ENCODE peak calls at places on chromosomes 13 and 19, in ten cellular contexts. One of them, this sample, is unnamed.

GRCh38 chr13:94549241-94550029 is 46.5 kb downstream of the TGDS start:
- DNase-seq in heart left ventricle: peak; percentile 89
- DNase-seq in cardiac muscle cell: peak; percentile 93
- DNase-seq in left ventricle myocardium inferior: peak; percentile 91
- DNase-seq in IMR-90: peak; percentile 96
- DNase-seq in endodermal cell: peak; percentile 96
- DNase-seq in heart right ventricle: peak; percentile 91
- DNase-seq in fibroblast of lung: peak; percentile 98
- DNase-seq in kidney: peak; percentile 97
- DNase-seq in CD4-positive, CD25-positive, alpha-beta regulatory T cell: peak; percentile 81
- DNase-seq in this sample: peak; percentile 95

GRCh38 chr19:53606031-53606430 is 25.8 kb upstream of the DPRX start:
- DNase-seq in endodermal cell: no peak
- DNase-seq in heart right ventricle: no peak
- DNase-seq in left ventricle myocardium inferior: no peak
- DNase-seq in IMR-90: no peak
- DNase-seq in CD4-positive, CD25-positive, alpha-beta regulatory T cell: no peak
- DNase-seq in kidney: no peak
- DNase-seq in cardiac muscle cell: no peak
- DNase-seq in heart left ventricle: no peak
- DNase-seq in fibroblast of lung: no peak
- DNase-seq in this sample: no peak

GRCh38 chr13:77952737-77953136 is 34.1 kb upstream of the EDNRB start:
- DNase-seq in kidney: no peak
- DNase-seq in cardiac muscle cell: no peak
- DNase-seq in heart right ventricle: no peak
- DNase-seq in CD4-positive, CD25-positive, alpha-beta regulatory T cell: no peak
- DNase-seq in fibroblast of lung: no peak
- DNase-seq in IMR-90: no peak
- DNase-seq in endodermal cell: no peak
- DNase-seq in left ventricle myocardium inferior: no peak
- DNase-seq in heart left ventricle: no peak
- DNase-seq in this sample: no peak

GRCh38 chr13:90447735-90448103 is 899.8 kb upstream of the MIR17HG start:
- DNase-seq in CD4-positive, CD25-positive, alpha-beta regulatory T cell: no peak
- DNase-seq in left ventricle myocardium inferior: no peak
- DNase-seq in cardiac muscle cell: no peak
- DNase-seq in endodermal cell: no peak
- DNase-seq in heart left ventricle: no peak
- DNase-seq in heart right ventricle: no peak
- DNase-seq in fibroblast of lung: peak; percentile 10
- DNase-seq in kidney: no peak
- DNase-seq in IMR-90: peak; percentile 63
- DNase-seq in this sample: no peak

GRCh38 chr13:37667631-37668161 is 69.1 kb upstream of the POSTN start:
- DNase-seq in kidney: no peak
- DNase-seq in left ventricle myocardium inferior: no peak
- DNase-seq in endodermal cell: no peak
- DNase-seq in IMR-90: no peak
- DNase-seq in cardiac muscle cell: no peak
- DNase-seq in heart right ventricle: no peak
- DNase-seq in heart left ventricle: no peak
- DNase-seq in CD4-positive, CD25-positive, alpha-beta regulatory T cell: no peak
- DNase-seq in fibroblast of lung: no peak
- DNase-seq in this sample: no peak

GRCh38 chr13:112588490-112589297 is 741 bp upstream of the TUBGCP3 start:
- DNase-seq in left ventricle myocardium inferior: no peak
- DNase-seq in cardiac muscle cell: no peak
- DNase-seq in endodermal cell: no peak
- DNase-seq in heart right ventricle: no peak
- DNase-seq in IMR-90: no peak
- DNase-seq in fibroblast of lung: peak; percentile 21
- DNase-seq in heart left ventricle: no peak
- DNase-seq in kidney: no peak
- DNase-seq in CD4-positive, CD25-positive, alpha-beta regulatory T cell: no peak
- DNase-seq in this sample: no peak

GRCh38 chr13:28655566-28655965 is 3.4 kb upstream of the POMP start:
- DNase-seq in heart right ventricle: no peak
- DNase-seq in endodermal cell: no peak
- DNase-seq in IMR-90: peak; percentile 80
- DNase-seq in heart left ventricle: no peak
- DNase-seq in kidney: no peak
- DNase-seq in fibroblast of lung: peak; percentile 56
- DNase-seq in cardiac muscle cell: no peak
- DNase-seq in left ventricle myocardium inferior: no peak
- DNase-seq in CD4-positive, CD25-positive, alpha-beta regulatory T cell: no peak
- DNase-seq in this sample: no peak

GRCh38 chr13:30346159-30346788 is 38.9 kb upstream of the KATNAL1 start:
- DNase-seq in IMR-90: no peak
- DNase-seq in kidney: no peak
- DNase-seq in endodermal cell: no peak
- DNase-seq in heart right ventricle: no peak
- DNase-seq in cardiac muscle cell: no peak
- DNase-seq in heart left ventricle: no peak
- DNase-seq in fibroblast of lung: no peak
- DNase-seq in CD4-positive, CD25-positive, alpha-beta regulatory T cell: peak; percentile 25
- DNase-seq in left ventricle myocardium inferior: no peak
- DNase-seq in this sample: no peak

GRCh38 chr19:15297416-15298224 is 34.7 kb downstream of the BRD4 start:
- DNase-seq in endodermal cell: no peak
- DNase-seq in CD4-positive, CD25-positive, alpha-beta regulatory T cell: no peak
- DNase-seq in left ventricle myocardium inferior: no peak
- DNase-seq in heart left ventricle: no peak
- DNase-seq in IMR-90: peak; percentile 83
- DNase-seq in cardiac muscle cell: no peak
- DNase-seq in kidney: no peak
- DNase-seq in fibroblast of lung: peak; percentile 86
- DNase-seq in heart right ventricle: no peak
- DNase-seq in this sample: no peak

GRCh38 chr13:48502601-48503319 is 30.1 kb downstream of the RCBTB2 start:
- DNase-seq in CD4-positive, CD25-positive, alpha-beta regulatory T cell: no peak
- DNase-seq in endodermal cell: no peak
- DNase-seq in fibroblast of lung: no peak
- DNase-seq in heart left ventricle: no peak
- DNase-seq in IMR-90: no peak
- DNase-seq in cardiac muscle cell: no peak
- DNase-seq in heart right ventricle: no peak
- DNase-seq in kidney: no peak
- DNase-seq in left ventricle myocardium inferior: no peak
- DNase-seq in this sample: no peak
- H3K4me1 ChIP-seq in CD4-positive, CD25-positive, alpha-beta regulatory T cell: peaks cover 37% of the 10 kb centered on the region
- H3K4me1 ChIP-seq in endodermal cell: no peaks in the 10 kb centered on the region
- H3K4me1 ChIP-seq in fibroblast of lung: peaks cover 7% of the 10 kb centered on the region
- H3K4me1 ChIP-seq in heart left ventricle: peaks cover 32% of the 10 kb centered on the region
- H3K4me1 ChIP-seq in IMR-90: peaks cover 12% of the 10 kb centered on the region
- H3K4me1 ChIP-seq in cardiac muscle cell: no peaks in the 10 kb centered on the region
- H3K4me1 ChIP-seq in heart right ventricle: peaks cover 22% of the 10 kb centered on the region
- H3K4me1 ChIP-seq in kidney: no peaks in the 10 kb centered on the region
- H3K4me1 ChIP-seq in left ventricle myocardium inferior: peaks cover 24% of the 10 kb centered on the region
- H3K4me1 ChIP-seq in this sample: no peaks in the 10 kb centered on the region

DNA sequence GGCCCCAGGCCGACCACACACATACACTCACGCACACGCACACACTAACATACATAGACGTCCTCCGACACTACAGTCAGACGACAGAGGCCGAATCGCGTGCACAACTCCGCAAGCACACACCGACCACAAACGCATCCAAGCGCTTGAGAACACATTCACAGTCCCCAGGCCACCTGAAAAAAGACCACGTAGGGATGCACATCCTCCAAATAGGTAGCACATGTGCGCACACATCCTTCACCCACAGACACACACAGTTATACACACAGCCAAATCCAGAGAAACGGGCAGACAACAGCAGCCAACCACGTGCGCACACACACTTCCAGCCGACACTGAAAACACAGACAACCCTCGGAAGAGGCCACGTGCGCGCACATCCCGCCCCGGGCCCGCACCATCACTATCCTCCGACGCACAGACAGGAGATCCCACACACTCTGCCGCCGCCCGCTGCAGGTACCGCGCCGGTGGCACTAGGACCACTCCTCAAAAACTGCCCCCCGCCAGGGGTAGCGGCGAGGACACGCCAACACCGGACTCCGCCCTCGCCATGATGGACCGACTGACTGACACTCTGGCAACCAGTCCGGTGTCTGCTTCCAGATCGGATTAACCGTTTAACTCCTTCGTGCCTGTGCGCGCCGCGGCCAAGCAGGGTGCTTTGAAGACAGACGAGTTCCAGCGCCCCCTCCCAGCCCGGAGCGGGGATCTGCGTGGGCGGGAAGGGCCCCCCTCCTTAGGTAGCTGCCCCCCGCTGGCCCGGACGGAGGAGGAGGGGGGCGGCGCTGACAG is 493 bp upstream of the PDE4A start:
- DNase-seq in endodermal cell: peak; percentile 98
- DNase-seq in heart left ventricle: no peak
- DNase-seq in IMR-90: peak; percentile 61
- DNase-seq in fibroblast of lung: peak; percentile 50
- DNase-seq in kidney: peak; percentile 77
- DNase-seq in cardiac muscle cell: peak; percentile 72
- DNase-seq in CD4-positive, CD25-positive, alpha-beta regulatory T cell: no peak
- DNase-seq in heart right ventricle: no peak
- DNase-seq in left ventricle myocardium inferior: no peak
- DNase-seq in this sample: peak; percentile 30
- H3K4me1 ChIP-seq in endodermal cell: peaks cover 3% of the 10 kb centered on the region
- H3K4me1 ChIP-seq in heart left ventricle: peaks cover 36% of the 10 kb centered on the region
- H3K4me1 ChIP-seq in IMR-90: peaks cover 15% of the 10 kb centered on the region
- H3K4me1 ChIP-seq in fibroblast of lung: peaks cover 19% of the 10 kb centered on the region
- H3K4me1 ChIP-seq in kidney: peaks cover 23% of the 10 kb centered on the region
- H3K4me1 ChIP-seq in cardiac muscle cell: peaks cover 15% of the 10 kb centered on the region
- H3K4me1 ChIP-seq in CD4-positive, CD25-positive, alpha-beta regulatory T cell: peaks cover 67% of the 10 kb centered on the region
- H3K4me1 ChIP-seq in heart right ventricle: peaks cover 50% of the 10 kb centered on the region
- H3K4me1 ChIP-seq in left ventricle myocardium inferior: peaks cover 57% of the 10 kb centered on the region
- H3K4me1 ChIP-seq in this sample: peaks cover 10% of the 10 kb centered on the region

GRCh38 chr19:4693078-4693350 is 22.9 kb upstream of the MYDGF start:
- DNase-seq in fibroblast of lung: no peak
- DNase-seq in IMR-90: no peak
- DNase-seq in heart left ventricle: no peak
- DNase-seq in heart right ventricle: no peak
- DNase-seq in CD4-positive, CD25-positive, alpha-beta regulatory T cell: no peak
- DNase-seq in endodermal cell: no peak
- DNase-seq in cardiac muscle cell: no peak
- DNase-seq in kidney: no peak
- DNase-seq in left ventricle myocardium inferior: no peak
- DNase-seq in this sample: no peak

GRCh38 chr19:4691383-4691782 is 21.2 kb upstream of the MYDGF start:
- DNase-seq in left ventricle myocardium inferior: peak; percentile 50
- DNase-seq in endodermal cell: no peak
- DNase-seq in cardiac muscle cell: no peak
- DNase-seq in IMR-90: no peak
- DNase-seq in heart right ventricle: no peak
- DNase-seq in heart left ventricle: no peak
- DNase-seq in CD4-positive, CD25-positive, alpha-beta regulatory T cell: no peak
- DNase-seq in kidney: no peak
- DNase-seq in fibroblast of lung: no peak
- DNase-seq in this sample: no peak

GRCh38 chr19:4693471-4694121 is 23.5 kb upstream of the MYDGF start:
- DNase-seq in fibroblast of lung: no peak
- DNase-seq in cardiac muscle cell: no peak
- DNase-seq in heart right ventricle: no peak
- DNase-seq in CD4-positive, CD25-positive, alpha-beta regulatory T cell: no peak
- DNase-seq in endodermal cell: no peak
- DNase-seq in IMR-90: no peak
- DNase-seq in heart left ventricle: no peak
- DNase-seq in left ventricle myocardium inferior: no peak
- DNase-seq in kidney: no peak
- DNase-seq in this sample: no peak

GRCh38 chr19:4694211-4694987 is 24.3 kb upstream of the MYDGF start:
- DNase-seq in kidney: no peak
- DNase-seq in IMR-90: peak; percentile 94
- DNase-seq in left ventricle myocardium inferior: peak; percentile 62
- DNase-seq in fibroblast of lung: peak; percentile 98
- DNase-seq in endodermal cell: no peak
- DNase-seq in heart left ventricle: no peak
- DNase-seq in heart right ventricle: peak; percentile 66
- DNase-seq in cardiac muscle cell: no peak
- DNase-seq in CD4-positive, CD25-positive, alpha-beta regulatory T cell: no peak
- DNase-seq in this sample: no peak

DNA sequence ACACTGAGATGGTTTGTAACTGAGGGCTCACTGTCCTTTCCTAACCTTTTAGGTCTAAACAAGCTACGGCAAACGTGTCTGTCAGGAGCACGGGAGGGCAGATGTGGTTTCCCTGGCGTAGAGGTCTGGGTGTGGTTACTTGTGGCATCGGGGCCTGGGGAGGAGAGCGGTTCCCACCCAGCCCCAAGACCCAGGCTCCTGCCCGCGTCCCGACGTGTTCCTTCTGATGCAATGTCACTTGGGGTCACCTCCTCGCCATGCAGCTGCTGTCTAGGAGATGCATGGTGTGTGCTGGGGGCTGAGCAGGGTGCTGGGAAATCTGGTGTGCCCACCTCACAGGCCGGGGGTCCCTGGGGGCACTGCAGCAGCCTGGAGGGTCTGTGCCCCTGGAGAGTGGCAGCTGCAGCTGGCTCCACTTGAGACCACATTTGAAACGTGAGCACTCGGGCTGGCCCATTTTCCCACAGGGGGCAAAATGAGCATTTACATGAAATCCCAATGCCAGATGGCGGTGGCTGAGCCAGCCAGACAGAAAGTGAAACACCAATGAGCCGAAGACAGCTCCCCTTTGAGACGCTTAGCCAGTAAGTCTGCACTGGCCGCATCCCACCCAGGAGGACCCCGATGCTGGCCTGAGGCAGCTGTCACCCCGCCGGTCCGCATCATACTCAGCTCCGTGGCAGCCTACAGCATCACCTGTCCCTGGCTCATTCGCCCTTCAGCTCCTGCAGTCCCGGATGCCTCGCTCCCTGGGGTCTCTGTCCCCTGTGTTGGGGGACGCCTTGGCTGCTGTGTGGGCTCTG is 22.3 kb upstream of the MYDGF start:
- DNase-seq in cardiac muscle cell: no peak
- DNase-seq in heart left ventricle: no peak
- DNase-seq in heart right ventricle: no peak
- DNase-seq in CD4-positive, CD25-positive, alpha-beta regulatory T cell: no peak
- DNase-seq in fibroblast of lung: no peak
- DNase-seq in endodermal cell: no peak
- DNase-seq in left ventricle myocardium inferior: no peak
- DNase-seq in IMR-90: no peak
- DNase-seq in kidney: peak; percentile 77
- DNase-seq in this sample: no peak
- H3K4me1 ChIP-seq in cardiac muscle cell: no peaks in the 10 kb centered on the region
- H3K4me1 ChIP-seq in heart left ventricle: no peaks in the 10 kb centered on the region
- H3K4me1 ChIP-seq in heart right ventricle: peaks cover 14% of the 10 kb centered on the region
- H3K4me1 ChIP-seq in CD4-positive, CD25-positive, alpha-beta regulatory T cell: no peaks in the 10 kb centered on the region
- H3K4me1 ChIP-seq in fibroblast of lung: peaks cover 9% of the 10 kb centered on the region
- H3K4me1 ChIP-seq in endodermal cell: no peaks in the 10 kb centered on the region
- H3K4me1 ChIP-seq in left ventricle myocardium inferior: peaks cover 39% of the 10 kb centered on the region
- H3K4me1 ChIP-seq in IMR-90: peaks cover 13% of the 10 kb centered on the region
- H3K4me1 ChIP-seq in kidney: no peaks in the 10 kb centered on the region
- H3K4me1 ChIP-seq in this sample: no peaks in the 10 kb centered on the region

DNA sequence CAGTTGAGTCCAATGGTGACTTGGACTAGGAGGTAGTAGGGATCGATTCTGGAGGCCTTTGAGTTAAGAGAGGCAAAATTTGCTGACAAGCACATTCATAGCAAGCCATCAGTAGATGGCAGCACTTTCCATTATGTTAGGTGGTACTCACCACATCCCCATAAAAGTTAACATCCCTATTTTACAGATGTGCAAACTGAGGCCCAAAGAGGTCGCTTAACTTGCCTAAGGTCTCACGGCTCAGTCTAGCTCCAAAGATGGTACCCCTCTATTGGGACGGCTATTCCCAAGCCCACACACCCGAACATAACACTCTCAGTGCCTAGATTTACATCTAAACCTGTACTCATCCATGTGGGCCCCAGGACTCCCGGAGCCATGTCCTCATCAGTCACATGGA is 21.5 kb upstream of the FOSB start:
- DNase-seq in IMR-90: peak; percentile 52
- DNase-seq in CD4-positive, CD25-positive, alpha-beta regulatory T cell: no peak
- DNase-seq in heart left ventricle: no peak
- DNase-seq in endodermal cell: no peak
- DNase-seq in heart right ventricle: no peak
- DNase-seq in left ventricle myocardium inferior: no peak
- DNase-seq in fibroblast of lung: peak; percentile 60
- DNase-seq in cardiac muscle cell: no peak
- DNase-seq in kidney: no peak
- DNase-seq in this sample: no peak
- H3K4me1 ChIP-seq in IMR-90: peaks cover 15% of the 10 kb centered on the region
- H3K4me1 ChIP-seq in CD4-positive, CD25-positive, alpha-beta regulatory T cell: peaks cover 47% of the 10 kb centered on the region
- H3K4me1 ChIP-seq in heart left ventricle: peaks cover 24% of the 10 kb centered on the region
- H3K4me1 ChIP-seq in endodermal cell: peaks cover 2% of the 10 kb centered on the region
- H3K4me1 ChIP-seq in heart right ventricle: peaks cover 36% of the 10 kb centered on the region
- H3K4me1 ChIP-seq in left ventricle myocardium inferior: peaks cover 49% of the 10 kb centered on the region
- H3K4me1 ChIP-seq in fibroblast of lung: peaks cover 11% of the 10 kb centered on the region
- H3K4me1 ChIP-seq in cardiac muscle cell: peaks cover 4% of the 10 kb centered on the region
- H3K4me1 ChIP-seq in kidney: peaks cover 12% of the 10 kb centered on the region
- H3K4me1 ChIP-seq in this sample: peaks cover 12% of the 10 kb centered on the region

This sample was measured in testis.